ENCODE peak calls at places on chromosomes 5 and 9, in ten cellular contexts. J, R, O, X, B, D, N, H, T and S are unnamed samples.

GRCh38 chr5:15004506-15004905 is 132.9 kb upstream of the ANKH start:
- DNase-seq in J (no peak), H (no peak), N (no peak), O (no peak), R (no peak), T (no peak), X (no peak), D (no peak), B (no peak), S (no peak)

GRCh38 chr5:26415987-26416386 is 622.4 kb downstream of the CDH9 start:
- DNase-seq in H (no peak), B (no peak), N (no peak), J (no peak), D (no peak), R (no peak), O (no peak), X (no peak), T (no peak), S (no peak)

GRCh38 chr5:132771559-132771998 is 5.5 kb downstream of the SEPTIN8 start:
- DNase-seq in O (no peak), H (no peak), D (peak), B (no peak), X (peak), N (no peak), J (no peak), R (no peak), T (no peak), S (peak)

GRCh38 chr5:39255406-39255805 is 36.0 kb upstream of the FYB1 start:
- DNase-seq in D (no peak), J (peak), O (no peak), T (no peak), H (no peak), B (no peak), N (no peak), X (no peak), R (no peak), S (no peak)

GRCh38 chr5:10468256-10468655 is 26.6 kb downstream of the ROPN1L start:
- DNase-seq in D (no peak), H (no peak), O (no peak), X (no peak), N (no peak), T (no peak), R (no peak), B (no peak), J (no peak), S (no peak)

GRCh38 chr5:146041180-146041789 is 64.1 kb downstream of the PLAC8L1 start:
- DNase-seq in T (no peak), O (no peak), B (no peak), R (no peak), H (no peak), X (no peak), J (no peak), N (no peak), D (no peak), S (no peak)

GRCh38 chr5:123089572-123089970 is 530 bp downstream of the PRDM6 start:
- DNase-seq in J (no peak), O (no peak), B (no peak), D (peak), N (no peak), R (no peak), T (no peak), X (peak), H (no peak), S (peak)

GRCh38 chr9:110714314-110714713 is 45.7 kb downstream of the MUSK start:
- DNase-seq in T (no peak), N (no peak), J (no peak), D (no peak), R (no peak), X (no peak), O (no peak), H (no peak), B (no peak), S (no peak)

GRCh38 chr5:90289837-90290236 is 119.7 kb downstream of the CETN3 start:
- DNase-seq in D (no peak), B (no peak), X (no peak), N (no peak), T (no peak), J (no peak), H (no peak), O (no peak), R (no peak), S (no peak)

GRCh38 chr5:138789771-138790242 is 36.6 kb downstream of the CTNNA1 start:
- DNase-seq in T (no peak), B (peak), D (no peak), X (no peak), N (no peak), O (no peak), J (peak), R (peak), H (peak), S (no peak)

GRCh38 chr5:139738193-139738592 is 57.4 kb upstream of the PSD2 start:
- DNase-seq in H (no peak), T (no peak), O (no peak), J (no peak), R (no peak), B (no peak), X (no peak), D (no peak), N (no peak), S (no peak)

GRCh38 chr9:124272979-124273378 is 15.2 kb downstream of the NEK6 start:
- DNase-seq in N (no peak), X (no peak), H (no peak), J (no peak), O (no peak), R (no peak), D (no peak), B (no peak), T (no peak), S (no peak)

GRCh38 chr9:133116346-133117231 is 4.5 kb downstream of the RALGDS start:
- DNase-seq in J (no peak), T (peak), N (no peak), H (no peak), D (no peak), R (no peak), X (peak), B (no peak), O (no peak), S (no peak)